ENCODE peak calls at places on chromosomes 13 and 19, in five cellular contexts. S, T, C, J and F are unnamed samples.

GRCh38 chr19:50325310-50326100 is 3.7 kb downstream of the KCNC3 start:
- DNase-seq in S (peak), T (peak), C (peak), J (peak), F (peak)

GRCh38 chr13:72652681-72653080 is 74.7 kb downstream of the MZT1 start:
- DNase-seq in S (no peak), T (no peak), C (no peak), J (no peak), F (no peak)

GRCh38 chr13:46386996-46387851 is at the start of gene RUBCNL:
- DNase-seq in S (peak), T (no peak), C (peak), J (peak), F (peak)

GRCh38 chr19:16285769-16286564 is 38.7 kb upstream of the KLF2 start:
- DNase-seq in S (peak), T (no peak), C (peak), J (no peak), F (no peak)

GRCh38 chr19:6058411-6059201 is 51.7 kb downstream of the RFX2 start:
- DNase-seq in S (no peak), T (no peak), C (no peak), J (no peak), F (no peak)

GRCh38 chr19:55581145-55581827 is 638 bp upstream of the ZNF579 start:
- DNase-seq in S (no peak), T (no peak), C (no peak), J (no peak), F (no peak)

GRCh38 chr13:111289251-111289650 is 31.2 kb upstream of the TEX29 start:
- DNase-seq in S (no peak), T (no peak), C (no peak), J (no peak), F (no peak)

GRCh38 chr13:110287031-110287828 is 19.7 kb downstream of the COL4A1 start:
- DNase-seq in S (no peak), T (no peak), C (peak), J (no peak), F (no peak)

GRCh38 chr13:109840201-109840892 is 54.0 kb upstream of the IRS2 start:
- DNase-seq in S (no peak), T (no peak), C (no peak), J (peak), F (no peak)

GRCh38 chr13:87080100-87080779 is 590.9 kb upstream of the SLITRK5 start:
- DNase-seq in S (no peak), T (no peak), C (no peak), J (no peak), F (no peak)

GRCh38 chr13:51341232-51341631 is 1.7 kb downstream of the SERPINE3 start:
- DNase-seq in S (no peak), T (no peak), C (no peak), J (no peak), F (no peak)

GRCh38 chr19:35220315-35220921 is 8.1 kb downstream of the FAM187B start:
- DNase-seq in S (no peak), T (no peak), C (peak), J (no peak), F (no peak)